ENCODE peak calls at places on chromosomes 11 and 22, in ten cellular contexts. Y is stimulated activated CD4-positive, alpha-beta T cell treated with anti-CD3 and anti-CD28 coated beads, Interleukin-2, amount 100 ng/mL, for 48 hours; Q is C1 segment of cervical spinal cord; N is HT-29; B is HEK293T; M is A549; T is stimulated activated CD8-positive, alpha-beta memory T cell treated with anti-CD3 and anti-CD28 coated beads, Interleukin-12 subunit alpha, Interleukin-12 subunit beta, amount 100 ng/mL, for 1 hour; V is hepatic stellate cell; J is LNCaP clone FGC; C is Calu3. K is an unnamed sample.

GRCh38 chr11:1221848-1222311 is 986 bp upstream of the MUC5B start:
- DNase-seq in J (no peak), C (peak; percentile 0), Y (no peak), M (no peak), Q (no peak), V (no peak), B (no peak), N (no peak), T (no peak), K (no peak)

GRCh38 chr11:16926868-16927267 is 87.3 kb downstream of the PLEKHA7 start:
- DNase-seq in J (no peak), N (no peak), C (no peak), V (no peak), M (no peak), B (no peak), T (no peak), Y (no peak), Q (no peak), K (peak; percentile 56)

GRCh38 chr11:121661796-121662508 is 209.2 kb upstream of the SORL1-AS1 start:
- DNase-seq in C (no peak), J (no peak), M (no peak), N (no peak), T (no peak), B (no peak), Y (no peak), V (peak; percentile 63), Q (no peak), K (no peak)

GRCh38 chr22:20940904-20941385 is 23.7 kb downstream of the CRKL start:
- DNase-seq in N (no peak), Y (no peak), V (no peak), J (no peak), B (no peak), T (no peak), M (no peak), Q (no peak), C (no peak), K (no peak)

GRCh38 chr11:46345131-46345597 is 2.1 kb upstream of the DGKZ start:
- DNase-seq in M (no peak), T (no peak), Y (no peak), V (no peak), J (no peak), C (no peak), N (no peak), Q (no peak), B (no peak), K (peak; percentile 69)

GRCh38 chr11:33151411-33151810 is 9.9 kb downstream of the CSTF3 start:
- DNase-seq in Q (no peak), M (no peak), T (no peak), Y (no peak), C (no peak), V (no peak), N (no peak), B (no peak), J (no peak), K (no peak)

GRCh38 chr11:36469881-36470802 is 39.9 kb downstream of the TRAF6 start:
- DNase-seq in N (no peak), Y (no peak), M (no peak), Q (no peak), C (no peak), J (no peak), T (no peak), B (no peak), V (no peak), K (no peak)

GRCh38 chr11:94149435-94149834 is 20.8 kb downstream of the PANX1 start:
- DNase-seq in M (no peak), B (no peak), V (no peak), Q (no peak), N (no peak), C (no peak), Y (no peak), T (no peak), J (peak; percentile 88), K (no peak)

GRCh38 chr22:43393132-43393844 is 18.5 kb upstream of the MPPED1 start:
- DNase-seq in C (no peak), J (no peak), B (no peak), N (no peak), T (no peak), Y (no peak), M (no peak), Q (no peak), V (no peak), K (no peak)

GRCh38 chr11:21037836-21038235 is 368.4 kb downstream of the NELL1 start:
- DNase-seq in Y (no peak), M (no peak), J (no peak), Q (no peak), B (no peak), C (no peak), V (no peak), N (no peak), T (no peak), K (no peak)

GRCh38 chr22:33519974-33520903 is 400.0 kb downstream of the LARGE1 start:
- DNase-seq in Y (no peak), J (no peak), T (no peak), Q (no peak), N (no peak), M (no peak), V (no peak), C (no peak), B (no peak), K (no peak)